ENCODE peak calls at places on chromosome 1, in five cellular contexts. R is psoas muscle, P is lower leg skin, M is fibroblast of lung, J is left ventricle myocardium inferior. A is an unnamed sample.

GRCh38 chr1:235442788-235443429 is 61.3 kb downstream of the B3GALNT2 start:
- DNase-seq in R (no peak), P (no peak), M (peak), J (no peak), A (peak)

GRCh38 chr1:210464519-210465039 is 135.9 kb downstream of the HHAT start:
- DNase-seq in R (no peak), P (no peak), M (peak), J (no peak), A (no peak)

GRCh38 chr1:159868766-159869165 is 6.3 kb upstream of the VSIG8 start:
- DNase-seq in R (no peak), P (no peak), M (no peak), J (no peak), A (no peak)

GRCh38 chr1:111563619-111564018 is 56.0 kb upstream of the RAP1A start:
- DNase-seq in R (no peak), P (no peak), M (peak), J (no peak), A (no peak)

GRCh38 chr1:16208270-16208987 is 4.0 kb downstream of the ARHGEF19 start:
- DNase-seq in R (no peak), P (no peak), M (peak), J (no peak), A (no peak)

GRCh38 chr1:114219247-114219872 is 65.7 kb upstream of the SYT6 start:
- DNase-seq in R (no peak), P (no peak), M (no peak), J (no peak), A (no peak)

GRCh38 chr1:116911166-116911553 is 1.4 kb downstream of the PTGFRN start:
- DNase-seq in R (no peak), P (no peak), M (no peak), J (no peak), A (no peak)

GRCh38 chr1:44013949-44014348 is 17.3 kb downstream of the SLC6A9 start:
- DNase-seq in R (no peak), P (no peak), M (no peak), J (no peak), A (no peak)

GRCh38 chr1:13549521-13549920 is 34.1 kb upstream of the PDPN start:
- DNase-seq in R (no peak), P (peak), M (no peak), J (no peak), A (no peak)

GRCh38 chr1:18322353-18323032 is 158.2 kb upstream of the KLHDC7A start:
- DNase-seq in R (no peak), P (no peak), M (no peak), J (no peak), A (no peak)

GRCh38 chr1:167905671-167906070 is 8.3 kb downstream of the ADCY10 start:
- DNase-seq in R (no peak), P (no peak), M (no peak), J (no peak), A (no peak)

GRCh38 chr1:202291961-202292712 is 49.6 kb downstream of the UBE2T start:
- DNase-seq in R (no peak), P (no peak), M (peak), J (peak), A (peak)

GRCh38 chr1:49102752-49103151 is 326.1 kb upstream of the BEND5 start:
- DNase-seq in R (no peak), P (no peak), M (peak), J (no peak), A (peak)

GRCh38 chr1:54716299-54717047 is 812 bp downstream of the TTC4 start:
- DNase-seq in R (no peak), P (no peak), M (peak), J (no peak), A (peak)

GRCh38 chr1:8015036-8015808 is 10.9 kb downstream of the ERRFI1 start:
- DNase-seq in R (no peak), P (peak), M (peak), J (no peak), A (peak)

GRCh38 chr1:113451710-113452109 is 61.4 kb downstream of the MAGI3 start:
- DNase-seq in R (no peak), P (no peak), M (no peak), J (no peak), A (no peak)

GRCh38 chr1:56068908-56069307 is 510.5 kb downstream of the PLPP3 start:
- DNase-seq in R (no peak), P (no peak), M (peak), J (no peak), A (no peak)

GRCh38 chr1:27176954-27177353 is 22.0 kb upstream of the SLC9A1 start:
- DNase-seq in R (no peak), P (no peak), M (no peak), J (no peak), A (no peak)

GRCh38 chr1:30478799-30479198 is 244.6 kb downstream of the MATN1 start:
- DNase-seq in R (no peak), P (no peak), M (no peak), J (no peak), A (no peak)

GRCh38 chr1:19775317-19775716 is 24.4 kb downstream of the TMCO4 start:
- DNase-seq in R (no peak), P (no peak), M (peak), J (no peak), A (no peak)

GRCh38 chr1:214525535-214526019 is 25.8 kb downstream of the PTPN14 start:
- DNase-seq in R (no peak), P (no peak), M (peak), J (no peak), A (no peak)

GRCh38 chr1:229536982-229537381 is 21.5 kb downstream of the ABCB10 start:
- DNase-seq in R (no peak), P (no peak), M (no peak), J (no peak), A (no peak)

GRCh38 chr1:206635983-206636354 is 633 bp downstream of the DYRK3 start:
- DNase-seq in R (no peak), P (no peak), M (no peak), J (no peak), A (no peak)

GRCh38 chr1:108565081-108565480 is 5.2 kb downstream of the EEIG2 start:
- DNase-seq in R (no peak), P (no peak), M (no peak), J (no peak), A (no peak)

GRCh38 chr1:51518730-51519047 is 377 bp downstream of the EPS15 start:
- DNase-seq in R (no peak), P (peak), M (no peak), J (peak), A (no peak)

GRCh38 chr1:56872597-56872996 is 18.0 kb downstream of the C8A start:
- DNase-seq in R (no peak), P (no peak), M (peak), J (no peak), A (no peak)

GRCh38 chr1:43976890-43977289 is 2.1 kb upstream of the B4GALT2 start:
- DNase-seq in R (no peak), P (no peak), M (no peak), J (no peak), A (no peak)

GRCh38 chr1:230707732-230708630 is 5.9 kb downstream of the AGT start:
- DNase-seq in R (peak), P (no peak), M (no peak), J (no peak), A (no peak)

GRCh38 chr1:21524686-21525339 is 15.6 kb downstream of the ALPL start:
- DNase-seq in R (no peak), P (no peak), M (no peak), J (no peak), A (no peak)

GRCh38 chr1:164560076-164560475 is 1.1 kb downstream of the PBX1 start:
- DNase-seq in R (no peak), P (no peak), M (peak), J (no peak), A (no peak)
- H3K4me3 ChIP-seq in R (peak), P (peak), M (peak), J (peak), A (peak)

GRCh38 chr1:204641936-204642335 is 43.6 kb downstream of the LRRN2 start:
- DNase-seq in R (no peak), P (no peak), M (no peak), J (no peak), A (no peak)

GRCh38 chr1:204637985-204638356 is 47.6 kb downstream of the LRRN2 start:
- DNase-seq in R (no peak), P (no peak), M (peak), J (no peak), A (no peak)

GRCh38 chr1:204643503-204643902 is 42.0 kb downstream of the LRRN2 start:
- DNase-seq in R (no peak), P (no peak), M (no peak), J (no peak), A (no peak)

GRCh38 chr1:204641455-204641854 is 44.1 kb downstream of the LRRN2 start:
- DNase-seq in R (no peak), P (no peak), M (no peak), J (no peak), A (no peak)

GRCh38 chr1:204640578-204640977 is 45.0 kb downstream of the LRRN2 start:
- DNase-seq in R (no peak), P (no peak), M (no peak), J (no peak), A (no peak)
- TF ChIP-seq CTCF in R (no peak), P (no peak), M (no peak), J (no peak), A (no peak)

DNA sequence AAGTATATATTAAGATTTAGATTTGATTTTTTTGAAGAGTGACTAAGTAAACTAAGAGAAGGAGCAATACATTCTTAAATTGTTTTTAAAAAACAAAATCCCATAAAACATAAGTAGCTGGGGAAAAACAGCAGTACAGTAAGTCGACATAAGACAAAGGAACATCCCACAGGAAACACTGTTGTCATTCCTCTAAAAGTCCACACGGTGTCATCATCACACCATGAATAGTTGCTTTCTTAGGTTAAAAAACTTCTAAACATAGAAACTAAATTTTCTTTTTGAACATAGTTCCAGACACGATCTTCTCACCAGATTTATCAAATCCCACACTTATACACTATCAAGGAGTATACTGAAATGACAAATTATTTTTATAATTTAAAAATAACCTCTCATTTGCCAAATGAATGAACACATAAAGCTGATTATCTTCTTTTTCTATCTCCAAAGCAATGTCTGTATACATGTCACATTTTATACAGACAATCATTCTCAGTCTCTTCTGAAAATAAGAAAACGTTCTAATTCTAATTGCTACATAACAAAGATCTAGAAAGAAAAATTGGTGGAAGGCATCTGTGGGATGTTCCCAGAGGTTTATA is 15.8 kb downstream of the ODF2L start:
- DNase-seq in R (no peak), P (no peak), M (peak), J (no peak), A (peak)
- H3K4me3 ChIP-seq in R (peak), P (no peak), M (no peak), J (peak), A (no peak)

DNA sequence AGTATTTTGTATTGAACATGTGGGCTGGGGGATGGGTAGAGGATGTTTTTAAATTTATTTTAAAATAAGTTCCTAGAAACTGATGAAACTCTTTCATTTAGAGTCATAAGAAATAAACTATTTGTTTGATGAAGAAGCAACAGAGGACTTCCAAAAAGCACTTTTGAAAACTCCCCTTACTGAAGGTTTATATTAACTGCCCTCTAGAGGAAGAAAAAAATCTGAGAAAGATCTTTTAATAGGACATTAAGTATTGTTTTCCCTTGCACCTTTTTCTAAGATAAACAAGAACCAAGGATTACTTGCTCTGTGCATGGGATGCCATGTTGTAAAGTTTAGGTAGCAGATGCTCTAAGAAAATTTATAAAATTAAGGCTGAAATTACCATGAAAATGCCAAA is 14.1 kb downstream of the DISP1 start:
- DNase-seq in R (no peak), P (no peak), M (no peak), J (no peak), A (no peak)
- TF ChIP-seq CTCF in R (no peak), P (no peak), M (no peak), J (no peak), A (no peak)

GRCh38 chr1:110337704-110338199 is 1.4 kb upstream of the RBM15 start:
- DNase-seq in R (peak), P (peak), M (no peak), J (peak), A (no peak)

GRCh38 chr1:110338200-110339039 is 757 bp upstream of the RBM15 start:
- DNase-seq in R (peak), P (peak), M (peak), J (peak), A (peak)

GRCh38 chr1:110339040-110339426 is at the start of gene RBM15:
- DNase-seq in R (peak), P (peak), M (no peak), J (peak), A (peak)

GRCh38 chr1:110335265-110335664 is 3.9 kb upstream of the RBM15 start:
- DNase-seq in R (no peak), P (no peak), M (no peak), J (no peak), A (no peak)

DNA sequence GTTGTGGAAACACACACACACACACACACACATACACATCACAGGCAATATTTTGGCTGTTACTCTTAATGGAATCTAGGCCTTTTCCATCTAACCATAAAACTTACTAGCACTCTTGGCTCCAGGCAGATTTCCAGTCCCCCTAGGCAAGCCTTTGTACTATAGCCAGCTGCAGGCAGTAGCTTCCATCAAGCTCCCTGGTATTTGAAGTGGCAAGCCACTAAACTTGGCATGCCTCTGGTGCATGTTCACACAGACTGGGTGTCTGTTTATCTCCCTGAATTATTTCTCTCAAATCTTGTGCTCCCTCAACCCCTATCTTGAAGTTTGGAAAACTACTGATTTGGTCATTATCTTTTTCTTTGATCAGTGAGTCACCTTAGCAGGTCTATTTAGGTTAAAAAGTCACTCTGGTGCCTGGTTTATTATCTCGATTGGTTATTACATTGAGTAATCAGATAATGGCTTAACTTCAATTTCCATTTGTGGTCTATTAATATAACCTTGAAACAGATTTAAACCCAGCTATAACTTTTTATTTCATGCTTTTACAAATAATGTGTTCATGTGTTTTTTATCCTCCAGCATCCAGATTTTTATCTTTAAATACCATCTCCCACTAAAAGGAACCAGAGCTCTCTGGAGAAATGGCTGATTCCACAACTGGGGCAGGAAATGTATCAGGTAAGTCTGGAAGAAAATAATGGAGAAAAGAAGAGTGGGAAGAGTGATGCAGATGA is 2.7 kb upstream of the RBM15 start:
- DNase-seq in R (no peak), P (no peak), M (no peak), J (no peak), A (peak)
- H3K4me3 ChIP-seq in R (no peak), P (no peak), M (no peak), J (no peak), A (no peak)

GRCh38 chr1:224894915-224895314 is 34.6 kb upstream of the DNAH14 start:
- DNase-seq in R (no peak), P (no peak), M (peak), J (no peak), A (no peak)
- TF ChIP-seq CTCF in R (no peak), P (no peak), M (peak), J (no peak), A (peak)

GRCh38 chr1:100720751-100721150 is 1.2 kb downstream of the VCAM1 start:
- DNase-seq in R (no peak), P (no peak), M (no peak), J (no peak), A (no peak)
- H3K4me3 ChIP-seq in R (peak), P (no peak), M (no peak), J (peak), A (no peak)

GRCh38 chr1:245345191-245345884 is 190.6 kb downstream of the KIF26B start:
- DNase-seq in R (no peak), P (no peak), M (no peak), J (no peak), A (no peak)
- TF ChIP-seq CTCF in R (no peak), P (no peak), M (no peak), J (no peak), A (no peak)

GRCh38 chr1:41286992-41287391 is 44.9 kb upstream of the SCMH1 start:
- DNase-seq in R (no peak), P (no peak), M (no peak), J (no peak), A (no peak)
- H3K4me3 ChIP-seq in R (no peak), P (no peak), M (no peak), J (no peak), A (no peak)

GRCh38 chr1:115783311-115783710 is 14.8 kb upstream of the CASQ2 start:
- DNase-seq in R (no peak), P (no peak), M (peak), J (no peak), A (no peak)
- TF ChIP-seq CTCF in R (no peak), P (no peak), M (no peak), J (no peak), A (no peak)